ENCODE peak calls at places on chromosomes 1 and 21, in four cellular contexts. R, O, M and B are unnamed samples. For H3K4me1 and H3K36me3, the result is how much of the 10 kb centered on the place peaks cover.

GRCh38 chr1:92987462-92987861 is 26.2 kb upstream of the DIPK1A start:
- DNase-seq in R (no peak), O (no peak), M (no peak), B (no peak)

GRCh38 chr21:38688068-38688467 is 117.7 kb upstream of the ETS2 start:
- DNase-seq in R (no peak), O (no peak), M (no peak), B (no peak)

GRCh38 chr1:51274676-51275075 is 38.6 kb downstream of the RNF11 start:
- DNase-seq in R (no peak), O (no peak), M (no peak), B (no peak)

GRCh38 chr1:70358921-70359564 is 4.5 kb upstream of the ANKRD13C start:
- DNase-seq in R (no peak), O (no peak), M (no peak), B (no peak)

GRCh38 chr1:32201011-32201855 is 838 bp downstream of the CCDC28B start:
- DNase-seq in R (peak), O (peak), M (peak), B (peak)

GRCh38 chr1:156510709-156511108 is 10.1 kb upstream of the MEF2D start:
- DNase-seq in R (peak), O (peak), M (no peak), B (no peak)

GRCh38 chr1:54342764-54343687 is 63.2 kb downstream of the SSBP3 start:
- DNase-seq in R (no peak), O (no peak), M (no peak), B (no peak)

GRCh38 chr1:88678405-88678804 is 5.7 kb upstream of the PKN2 start:
- DNase-seq in R (no peak), O (peak), M (no peak), B (no peak)

GRCh38 chr1:25140073-25140797 is 92.1 kb downstream of the SYF2 start:
- DNase-seq in R (no peak), O (no peak), M (no peak), B (no peak)

GRCh38 chr1:17610713-17611112 is 71.2 kb downstream of the ARHGEF10L start:
- DNase-seq in R (no peak), O (no peak), M (no peak), B (no peak)

GRCh38 chr1:230280054-230280795 is 145.9 kb downstream of the PGBD5 start:
- DNase-seq in R (peak), O (no peak), M (no peak), B (no peak)

GRCh38 chr1:48536477-48536876 is 64.5 kb upstream of the SPATA6 start:
- DNase-seq in R (no peak), O (no peak), M (no peak), B (no peak)

GRCh38 chr21:27805696-27806095 is 838.8 kb upstream of the ADAMTS5 start:
- DNase-seq in R (no peak), O (no peak), M (no peak), B (no peak)

GRCh38 chr1:151831605-151832004 is at the start of gene RORC:
- DNase-seq in R (peak), O (peak), M (no peak), B (no peak)

DNA sequence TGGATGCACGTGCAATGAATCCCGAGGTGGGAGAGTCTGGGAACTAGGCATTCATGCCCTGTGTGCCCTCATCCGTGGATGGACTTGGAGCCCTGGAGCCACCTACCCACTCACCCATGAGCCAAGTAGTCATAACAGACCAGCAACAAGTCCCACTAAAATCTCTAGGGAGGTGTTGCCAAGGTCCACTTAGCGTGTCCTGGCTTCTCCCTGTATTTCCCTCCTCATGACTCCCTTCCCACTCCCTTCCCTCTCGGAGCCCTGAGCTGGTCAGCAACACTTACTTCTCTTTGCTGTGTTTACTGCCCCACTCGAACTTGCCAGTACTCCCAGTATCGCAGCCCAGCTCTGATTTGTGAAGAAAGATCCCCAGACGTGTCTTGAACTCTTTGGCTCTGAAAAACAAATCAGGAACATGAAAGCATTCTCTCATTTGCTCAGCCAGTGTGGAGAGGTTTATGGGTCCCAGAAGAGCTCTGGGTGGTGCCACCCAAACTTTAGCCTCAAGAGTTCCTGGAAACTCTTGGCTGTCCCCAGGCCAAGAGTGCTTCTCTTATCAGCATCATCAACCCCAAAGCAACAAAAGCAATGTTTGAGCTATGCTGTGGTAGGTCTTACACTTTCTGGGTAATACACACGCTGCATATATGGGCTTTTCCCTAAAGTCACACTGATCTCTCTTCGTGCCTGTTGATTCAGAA is 1.1 kb downstream of the RGS16 start:
- DNase-seq in R (peak), O (no peak), M (no peak), B (no peak)
- H3K4me3 ChIP-seq in R (peak), O (no peak), M (peak), B (no peak)

GRCh38 chr1:229067546-229067945 is 203.4 kb upstream of the RAB4A start:
- DNase-seq in R (no peak), O (no peak), M (no peak), B (no peak)

GRCh38 chr1:229068266-229069043 is 202.5 kb upstream of the RAB4A start:
- DNase-seq in R (no peak), O (no peak), M (no peak), B (no peak)

GRCh38 chr1:229070168-229070567 is 200.7 kb upstream of the RAB4A start:
- DNase-seq in R (peak), O (peak), M (no peak), B (no peak)

GRCh38 chr1:229066591-229066990 is 204.3 kb upstream of the RAB4A start:
- DNase-seq in R (no peak), O (no peak), M (no peak), B (no peak)

GRCh38 chr1:229069176-229069575 is 201.7 kb upstream of the RAB4A start:
- DNase-seq in R (no peak), O (no peak), M (no peak), B (no peak)
- H3K4me1 ChIP-seq in R (under half), O (under half), M (under half), B (under half)

DNA sequence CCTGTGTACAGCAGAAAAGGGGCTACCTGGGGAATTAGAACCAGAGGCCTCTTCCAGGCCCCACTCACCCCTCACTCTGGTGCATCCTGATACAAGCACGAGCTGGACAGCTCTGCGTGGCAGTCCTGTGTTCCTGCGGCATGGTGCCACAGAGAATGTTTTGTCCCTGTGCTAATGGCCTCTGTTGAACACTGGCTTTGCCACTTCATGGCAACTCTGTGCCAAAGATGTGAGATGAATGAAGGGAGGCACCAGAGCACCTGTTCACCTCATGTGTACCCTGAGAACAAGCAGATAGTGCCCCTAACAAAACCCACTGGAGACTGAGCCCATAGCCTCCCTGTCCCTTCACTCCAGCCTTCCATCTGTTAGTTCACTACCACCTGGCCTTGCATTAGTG is 199.3 kb upstream of the COA6 start:
- DNase-seq in R (no peak), O (no peak), M (no peak), B (no peak)
- H3K36me3 ChIP-seq in R (under half), O (under half), M (under half), B (under half)

GRCh38 chr1:169108897-169109560 is 2.5 kb downstream of the ATP1B1 start:
- DNase-seq in R (peak), O (peak), M (peak), B (no peak)
- H3K4me3 ChIP-seq in R (peak), O (peak), M (no peak), B (no peak)

GRCh38 chr1:1348420-1349255 is 580 bp downstream of the DVL1 start:
- DNase-seq in R (no peak), O (no peak), M (no peak), B (no peak)
- H3K4me1 ChIP-seq in R (under half), O (under half), M (under half), B (under half)

GRCh38 chr1:11188381-11188780 is 774 bp upstream of the ANGPTL7 start:
- DNase-seq in R (no peak), O (no peak), M (no peak), B (no peak)
- H3K36me3 ChIP-seq in R (under half), O (under half), M (under half), B (under half)

GRCh38 chr1:194830387-194830786 is 1644.0 kb upstream of the B3GALT2 start:
- DNase-seq in R (no peak), O (no peak), M (no peak), B (no peak)
- H3K4me3 ChIP-seq in R (no peak), O (no peak), M (no peak), B (no peak)

GRCh38 chr1:41482001-41482765 is 2.3 kb downstream of the EDN2 start:
- DNase-seq in R (peak), O (peak), M (no peak), B (no peak)
- H3K4me1 ChIP-seq in R (under half), O (under half), M (under half), B (under half)

GRCh38 chr1:175918364-175918801 is 175.0 kb upstream of the TNR start:
- DNase-seq in R (no peak), O (no peak), M (no peak), B (no peak)
- H3K36me3 ChIP-seq in R (under half), O (under half), M (under half), B (under half)

GRCh38 chr1:62196091-62196690 is 1.5 kb downstream of the L1TD1 start:
- DNase-seq in R (no peak), O (no peak), M (peak), B (no peak)
- H3K4me3 ChIP-seq in R (no peak), O (no peak), M (peak), B (no peak)